ENCODE peak calls at places on chromosomes 2 and 18, in six cellular contexts. U, L, C, J, G and B are unnamed samples.

GRCh38 chr2:178449700-178450573 is 1.0 kb downstream of the PRKRA start:
- DNase-seq in J (no peak), U (no peak), C (no peak), G (peak; percentile 17), L (peak; percentile 11), B (no peak)

GRCh38 chr18:36460324-36460850 is 162.9 kb downstream of the FHOD3 start:
- DNase-seq in G (no peak), U (peak; percentile 46), C (no peak), L (peak; percentile 19), J (no peak), B (no peak)

GRCh38 chr2:163595033-163595432 is 140.8 kb downstream of the FIGN start:
- DNase-seq in J (no peak), U (peak; percentile 34), C (no peak), L (peak; percentile 4), G (no peak), B (no peak)

GRCh38 chr2:32591669-32592463 is 36.0 kb upstream of the TTC27 start:
- DNase-seq in J (peak; percentile 46), L (peak; percentile 43), U (peak; percentile 4), G (peak; percentile 35), C (no peak), B (no peak)

GRCh38 chr2:145258903-145259579 is 739.1 kb upstream of the ZEB2 start:
- DNase-seq in G (no peak), C (no peak), L (peak; percentile 12), J (peak; percentile 25), U (no peak), B (no peak)

GRCh38 chr2:236597629-236598028 is 28.0 kb downstream of the ACKR3 start:
- DNase-seq in G (no peak), L (no peak), U (no peak), C (no peak), J (no peak), B (no peak)

GRCh38 chr2:38255211-38255610 is 121.9 kb downstream of the ATL2 start:
- DNase-seq in L (no peak), J (no peak), C (no peak), U (no peak), G (no peak), B (no peak)

GRCh38 chr2:1509271-1509995 is 96.2 kb downstream of the TPO start:
- DNase-seq in U (no peak), C (no peak), G (no peak), L (no peak), J (no peak), B (no peak)

GRCh38 chr2:25286723-25287483 is 54.8 kb downstream of the DNMT3A start:
- DNase-seq in U (no peak), G (peak; percentile 43), J (no peak), C (no peak), L (no peak), B (no peak)

GRCh38 chr2:38352336-38352735 is 24.7 kb downstream of the ATL2 start:
- DNase-seq in L (no peak), J (no peak), G (no peak), U (no peak), C (no peak), B (no peak)

GRCh38 chr2:69767034-69767433 is 25.1 kb downstream of the ANXA4 start:
- DNase-seq in G (no peak), J (peak; percentile 78), U (no peak), L (peak; percentile 92), C (peak; percentile 79), B (no peak)

GRCh38 chr18:63138469-63139340 is 180.9 kb downstream of the BCL2 start:
- DNase-seq in L (no peak), G (peak; percentile 93), J (peak; percentile 15), U (no peak), C (no peak), B (no peak)

GRCh38 chr2:99822487-99823218 is 319.7 kb downstream of the AFF3 start:
- DNase-seq in J (no peak), G (no peak), C (no peak), L (no peak), U (no peak), B (peak; percentile 59)

GRCh38 chr18:22378672-22379282 is 38.9 kb downstream of the CTAGE1 start:
- DNase-seq in U (peak; percentile 67), J (peak; percentile 41), C (no peak), G (peak; percentile 21), L (peak; percentile 30), B (no peak)

GRCh38 chr18:78765637-78766281 is 213.9 kb upstream of the SALL3 start:
- DNase-seq in G (no peak), U (no peak), J (no peak), C (no peak), L (no peak), B (peak; percentile 75)

GRCh38 chr2:236525416-236525997 is 44.1 kb upstream of the ACKR3 start:
- DNase-seq in U (no peak), L (no peak), G (no peak), J (no peak), C (no peak), B (no peak)

GRCh38 chr2:128565441-128565840 is 246.8 kb upstream of the HS6ST1 start:
- DNase-seq in L (no peak), C (no peak), G (no peak), U (no peak), J (no peak), B (no peak)

GRCh38 chr18:23238152-23238531 is 102.9 kb downstream of the CABLES1 start:
- DNase-seq in U (no peak), G (no peak), J (peak; percentile 91), C (no peak), L (peak; percentile 60), B (no peak)

GRCh38 chr2:145323512-145323911 is 803.6 kb upstream of the ZEB2 start:
- DNase-seq in L (peak; percentile 41), C (no peak), U (peak; percentile 62), G (no peak), J (no peak), B (no peak)

GRCh38 chr2:212649646-212650045 is 111.0 kb upstream of the ERBB4 start:
- DNase-seq in U (no peak), C (no peak), J (no peak), G (no peak), L (no peak), B (no peak)

GRCh38 chr2:231929961-231930600 is 3.9 kb upstream of the NPPC start:
- DNase-seq in G (peak; percentile 20), J (peak; percentile 17), U (no peak), C (no peak), L (peak; percentile 8), B (peak; percentile 82)

GRCh38 chr2:160901631-160902030 is 258.6 kb upstream of the TANK start:
- DNase-seq in U (no peak), G (no peak), L (no peak), J (no peak), C (no peak), B (no peak)

GRCh38 chr2:59177748-59178147 is 936.6 kb upstream of the FANCL start:
- DNase-seq in J (no peak), L (no peak), U (no peak), G (no peak), C (no peak), B (no peak)

GRCh38 chr18:50096766-50097435 is 98.0 kb downstream of the MYO5B start:
- DNase-seq in L (no peak), J (no peak), U (no peak), C (no peak), G (no peak), B (no peak)

GRCh38 chr2:106363788-106364187 is 104.4 kb downstream of the RGPD3 start:
- DNase-seq in G (no peak), J (no peak), L (no peak), C (no peak), U (peak; percentile 6), B (no peak)

GRCh38 chr2:159044804-159045286 is 76.4 kb downstream of the TANC1 start:
- DNase-seq in U (peak; percentile 41), G (no peak), C (no peak), J (peak; percentile 68), L (no peak), B (no peak)

GRCh38 chr2:138787053-138787666 is 7.0 kb upstream of the NXPH2 start:
- DNase-seq in G (peak; percentile 42), U (peak; percentile 74), C (no peak), J (peak; percentile 53), L (peak; percentile 37), B (no peak)

GRCh38 chr18:6194640-6195039 is 220.1 kb downstream of the L3MBTL4 start:
- DNase-seq in J (no peak), C (no peak), U (no peak), G (no peak), L (no peak), B (no peak)

GRCh38 chr2:179020156-179020750 is 29.7 kb downstream of the CCDC141 start:
- DNase-seq in C (no peak), G (peak; percentile 67), J (peak; percentile 5), U (peak; percentile 81), L (no peak), B (no peak)

GRCh38 chr2:183244300-183244849 is 120.1 kb downstream of the NUP35 start:
- DNase-seq in U (no peak), C (no peak), G (no peak), J (no peak), L (no peak), B (no peak)

GRCh38 chr18:76977108-76977621 is 154.8 kb downstream of the ZNF236 start:
- DNase-seq in G (no peak), C (no peak), L (no peak), J (peak; percentile 4), U (no peak), B (peak; percentile 72)

GRCh38 chr2:99643824-99644787 is 154.3 kb upstream of the REV1 start:
- DNase-seq in U (peak; percentile 68), J (peak; percentile 37), G (no peak), C (no peak), L (peak; percentile 65), B (no peak)

GRCh38 chr2:42921162-42921550 is 128.8 kb upstream of the HAAO start:
- DNase-seq in L (no peak), J (no peak), C (no peak), U (no peak), G (no peak), B (no peak)
- TF ChIP-seq CTCF in L (no peak), J (no peak), C (no peak), U (no peak), G (peak; percentile 10), B (no peak)

GRCh38 chr2:82340578-82341053 is 2036.1 kb upstream of the LRRTM1 start:
- DNase-seq in C (no peak), G (no peak), J (no peak), L (no peak), U (no peak), B (no peak)
- TF ChIP-seq CTCF in C (no peak), G (no peak), J (no peak), L (no peak), U (no peak), B (no peak)

DNA sequence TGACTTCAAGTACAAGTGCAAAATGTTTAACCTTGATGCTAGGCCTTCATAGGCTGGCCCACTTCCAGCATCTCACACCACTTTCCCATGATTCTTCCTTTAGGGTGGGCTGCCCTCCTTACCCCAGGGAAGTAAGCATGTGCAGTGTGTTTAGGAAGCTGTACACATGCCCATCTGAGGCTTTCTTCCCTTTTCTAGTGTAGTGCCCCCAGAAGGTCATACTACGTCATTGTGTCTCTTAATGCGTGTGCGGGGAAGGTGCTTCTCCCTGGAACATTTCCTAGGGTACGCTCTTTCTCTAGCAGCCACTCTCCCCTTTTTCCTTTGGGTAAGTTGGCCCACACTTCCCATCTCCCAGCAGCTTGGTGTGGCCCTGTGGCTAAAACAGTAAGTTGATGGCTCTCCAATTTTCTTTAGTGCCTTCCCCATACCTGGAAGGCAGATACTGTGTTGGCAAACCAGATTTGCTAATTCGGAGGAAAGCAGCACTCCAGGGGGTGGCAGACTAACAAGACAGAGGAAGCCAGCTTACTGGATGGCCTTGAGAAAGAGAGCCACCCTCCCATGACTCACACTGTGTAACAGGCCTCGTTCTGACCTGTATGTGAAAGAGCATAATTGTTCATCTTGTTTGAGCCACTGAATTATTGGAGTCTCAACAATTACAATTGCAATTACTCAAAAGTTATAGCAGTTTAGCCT is 1.1 kb upstream of the SULT6B1 start:
- DNase-seq in C (no peak), G (no peak), U (peak; percentile 84), L (peak; percentile 90), J (peak; percentile 79), B (no peak)
- TF ChIP-seq CTCF in C (no peak), G (no peak), U (peak; percentile 36), L (peak; percentile 14), J (no peak), B (no peak)

GRCh38 chr2:97355887-97356286 is 233.8 kb downstream of the ANKRD36B start:
- DNase-seq in G (no peak), C (no peak), L (no peak), J (peak; percentile 3), U (peak; percentile 14), B (no peak)
- TF ChIP-seq CTCF in G (peak; percentile 4), C (no peak), L (no peak), J (no peak), U (peak; percentile 15), B (no peak)